ENCODE peak calls at places on chromosomes 11 and 22, in four cellular contexts. G is GM12878, T is K562, U is SK-N-SH. B is an unnamed sample.
A peak's percentile ranks its signal among the peaks of the same experiment; 100 is the strongest.

GRCh38 chr11:6911946-6912345 is 8.9 kb upstream of the OR2D3 start:
- DNase-seq in T (no peak), G (no peak), U (no peak), B (no peak)

GRCh38 chr11:7019500-7020182 is 505 bp downstream of the ZNF214 start:
- DNase-seq in G (no peak), U (no peak), T (no peak), B (no peak)

GRCh38 chr11:127411283-127411682 is 410.7 kb upstream of the KIRREL3 start:
- DNase-seq in U (no peak), G (no peak), T (no peak), B (no peak)

GRCh38 chr11:86360775-86361395 is 13.8 kb upstream of the CCDC81 start:
- DNase-seq in G (no peak), U (no peak), T (no peak), B (peak; percentile 6)

GRCh38 chr11:11400635-11401232 is 47.7 kb upstream of the CSNK2A3 start:
- DNase-seq in G (no peak), T (peak; percentile 29), U (no peak), B (peak; percentile 12)

GRCh38 chr11:102330226-102330625 is 12.9 kb downstream of the BIRC3 start:
- DNase-seq in G (no peak), T (no peak), U (no peak), B (no peak)

GRCh38 chr11:94196363-94196762 is 67.7 kb downstream of the PANX1 start:
- DNase-seq in G (no peak), T (no peak), U (no peak), B (no peak)

GRCh38 chr22:37894939-37895670 is 11.0 kb upstream of the MICALL1 start:
- DNase-seq in T (no peak), U (no peak), G (no peak), B (no peak)

GRCh38 chr11:38226684-38227083 is 1628.6 kb upstream of the RAG2 start:
- DNase-seq in T (no peak), U (no peak), G (no peak), B (no peak)

GRCh38 chr11:8018742-8019631 is 31.9 kb downstream of the EIF3F start:
- DNase-seq in G (no peak), T (no peak), U (peak; percentile 93), B (peak; percentile 22)

GRCh38 chr11:130771708-130772107 is 144.6 kb downstream of the SNX19 start:
- DNase-seq in G (no peak), T (no peak), U (no peak), B (no peak)

GRCh38 chr11:132125855-132126841 is 755.7 kb downstream of the NTM start:
- DNase-seq in U (peak; percentile 48), T (no peak), G (no peak), B (no peak)

GRCh38 chr11:118209037-118209436 is 15.8 kb downstream of the JAML start:
- DNase-seq in T (no peak), U (no peak), G (no peak), B (no peak)

GRCh38 chr11:74863410-74863809 is 85.5 kb downstream of the XRRA1 start:
- DNase-seq in T (no peak), U (no peak), G (no peak), B (no peak)

GRCh38 chr11:75356613-75357012 is 5.2 kb upstream of the ARRB1 start:
- DNase-seq in T (no peak), G (no peak), U (no peak), B (no peak)

GRCh38 chr11:66233301-66233700 is 35.1 kb upstream of the RAB1B start:
- DNase-seq in U (no peak), G (no peak), T (no peak), B (no peak)

GRCh38 chr11:64778223-64778472 is 194 bp downstream of the SF1 start:
- DNase-seq in G (no peak), T (peak; percentile 84), U (no peak), B (no peak)

GRCh38 chr11:1820463-1821325 is 14.1 kb upstream of the SYT8 start:
- DNase-seq in U (no peak), T (no peak), G (no peak), B (no peak)

DNA sequence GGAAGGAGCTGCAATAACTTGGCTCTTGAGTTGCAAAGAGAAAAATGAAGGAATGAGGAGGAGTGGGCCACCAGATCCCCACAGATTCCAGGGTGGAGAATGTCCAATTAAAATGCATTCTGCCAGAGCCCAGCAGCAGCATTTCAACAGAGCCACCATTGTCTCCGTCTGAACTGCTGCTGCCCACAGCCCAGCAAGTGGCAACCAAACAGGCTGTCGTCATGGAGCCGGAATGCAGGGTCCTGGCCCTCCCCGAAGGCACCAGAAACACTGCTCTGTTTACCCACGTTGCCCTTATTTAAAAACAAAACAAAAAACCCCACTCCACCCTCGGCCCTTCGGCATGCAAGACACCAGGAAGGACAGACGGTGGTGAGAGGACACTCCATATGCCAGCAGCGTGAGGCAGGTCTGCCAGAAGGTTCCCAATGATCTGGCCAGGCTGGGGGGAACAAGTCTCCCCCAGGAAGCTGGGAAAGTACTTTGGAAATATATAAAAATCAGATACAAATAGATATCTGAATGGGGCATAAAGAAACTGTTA is 32.5 kb downstream of the PLEKHA7 start:
- DNase-seq in G (no peak), T (no peak), U (no peak), B (peak; percentile 93)
- TF ChIP-seq ZBTB33 in G (no peak), T (no peak), U (no peak), B (no peak)

DNA sequence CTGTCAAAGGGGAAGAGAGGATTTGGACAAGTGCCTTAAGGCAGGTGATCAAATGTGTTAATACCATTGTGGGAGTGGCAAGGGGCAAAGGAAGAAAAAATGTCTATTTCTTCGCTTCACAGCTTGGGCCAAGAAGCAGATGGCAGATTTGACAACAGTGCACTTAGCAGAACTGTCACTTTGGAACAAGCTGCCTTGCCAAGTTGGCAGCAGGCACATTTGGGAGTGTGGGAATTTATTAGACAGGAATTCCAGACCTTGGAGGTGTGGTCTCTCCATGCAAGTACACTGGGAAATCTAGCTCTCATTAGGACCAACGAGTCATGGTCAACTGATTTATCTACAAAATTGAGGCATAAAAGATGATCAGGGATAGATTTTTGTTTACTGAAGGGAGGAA is 265.1 kb downstream of the NELL1 start:
- DNase-seq in T (no peak), U (no peak), G (no peak), B (no peak)
- TF ChIP-seq USF2 in T (no peak), U (no peak), G (no peak), B (no peak)

DNA sequence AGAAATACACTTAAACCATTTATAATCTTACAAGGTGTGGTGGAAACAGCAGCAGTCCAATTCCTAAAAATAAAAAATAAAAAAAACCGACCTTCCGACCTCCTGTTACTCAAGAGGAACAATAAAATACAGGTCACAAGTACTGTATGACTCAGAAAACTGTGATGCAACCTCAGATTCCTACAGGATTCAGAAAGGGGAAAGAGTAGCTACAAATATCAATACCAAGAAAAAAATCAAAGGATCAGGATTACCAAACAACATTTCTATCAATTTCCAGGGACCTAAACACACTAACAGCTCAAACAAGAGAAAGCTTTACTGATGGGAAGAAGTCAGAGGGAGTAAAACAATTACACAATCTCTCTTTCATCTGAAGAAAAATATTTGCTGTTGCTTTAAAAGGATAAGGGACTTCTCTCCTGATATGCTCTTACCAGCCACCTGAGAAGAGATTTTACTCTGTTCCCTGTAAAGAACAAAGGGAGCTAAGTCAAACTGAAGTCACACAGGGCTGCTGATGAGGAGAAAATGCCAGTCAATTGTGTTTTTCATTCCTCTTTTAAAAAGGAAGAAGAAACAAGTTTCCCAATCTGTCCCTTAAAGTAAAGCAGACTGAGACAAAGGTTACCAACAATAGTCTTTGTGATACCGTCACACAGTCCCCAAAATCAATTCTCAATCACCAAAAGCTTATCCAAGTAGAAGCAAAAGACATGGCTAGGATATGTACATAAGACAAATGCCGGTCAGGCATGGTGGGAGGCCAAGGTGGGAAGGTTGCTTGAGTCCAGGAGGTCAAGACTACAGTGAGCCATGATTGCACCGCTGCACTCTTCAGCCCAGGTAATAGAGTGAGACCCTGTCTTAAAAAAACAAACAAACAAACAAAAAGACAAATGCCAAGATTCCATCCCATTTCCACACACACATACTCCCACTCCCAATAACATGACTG is 39.3 kb downstream of the AMBRA1 start:
- DNase-seq in T (no peak), U (no peak), G (no peak), B (peak; percentile 99)
- TF ChIP-seq FOXM1 in T (peak; percentile 13), U (no peak), G (no peak), B (no peak)

DNA sequence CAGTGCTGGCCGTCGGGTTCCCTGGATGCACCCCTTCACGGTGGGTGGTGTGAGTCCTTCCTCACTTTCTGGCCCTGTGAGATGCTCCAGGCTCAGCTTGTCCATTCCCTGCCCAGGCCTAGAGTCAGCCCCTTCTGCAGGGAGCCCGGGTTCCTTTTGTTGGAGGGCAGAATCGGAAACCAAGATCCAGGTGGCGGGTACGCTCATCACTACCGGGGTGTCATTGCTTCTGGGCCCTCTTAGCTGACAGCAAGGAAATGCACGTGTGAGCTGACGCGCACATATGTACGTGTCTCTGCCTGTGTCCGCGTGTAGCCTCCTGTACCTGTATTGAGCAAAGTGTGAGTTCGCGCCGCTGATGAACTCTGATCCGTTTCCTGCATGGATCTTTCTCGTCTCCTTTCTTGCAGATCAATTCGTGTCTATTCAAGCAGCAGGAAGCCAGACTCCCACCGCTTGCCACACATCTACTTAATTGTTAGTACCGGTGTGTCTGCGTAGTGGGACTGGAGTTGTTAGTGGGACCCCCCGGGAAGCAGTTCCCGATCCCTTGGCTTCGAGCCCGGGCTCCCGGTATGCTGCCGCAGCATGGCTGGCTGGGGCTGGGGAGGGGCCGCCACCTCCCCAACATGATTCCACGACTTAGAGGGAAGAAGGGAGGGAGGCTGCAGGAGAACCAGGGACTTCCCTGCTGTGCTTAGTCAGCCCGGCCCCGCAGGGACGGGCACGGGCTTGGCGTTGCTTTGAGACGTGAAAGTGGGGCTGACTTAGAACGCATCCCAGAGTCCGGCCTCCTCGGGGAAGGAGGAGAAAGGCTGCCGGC is 35.9 kb upstream of the GRAMD4 start:
- DNase-seq in G (no peak), T (no peak), U (no peak), B (no peak)
- TF ChIP-seq ZBTB33 in G (no peak), T (no peak), U (no peak), B (no peak)

DNA sequence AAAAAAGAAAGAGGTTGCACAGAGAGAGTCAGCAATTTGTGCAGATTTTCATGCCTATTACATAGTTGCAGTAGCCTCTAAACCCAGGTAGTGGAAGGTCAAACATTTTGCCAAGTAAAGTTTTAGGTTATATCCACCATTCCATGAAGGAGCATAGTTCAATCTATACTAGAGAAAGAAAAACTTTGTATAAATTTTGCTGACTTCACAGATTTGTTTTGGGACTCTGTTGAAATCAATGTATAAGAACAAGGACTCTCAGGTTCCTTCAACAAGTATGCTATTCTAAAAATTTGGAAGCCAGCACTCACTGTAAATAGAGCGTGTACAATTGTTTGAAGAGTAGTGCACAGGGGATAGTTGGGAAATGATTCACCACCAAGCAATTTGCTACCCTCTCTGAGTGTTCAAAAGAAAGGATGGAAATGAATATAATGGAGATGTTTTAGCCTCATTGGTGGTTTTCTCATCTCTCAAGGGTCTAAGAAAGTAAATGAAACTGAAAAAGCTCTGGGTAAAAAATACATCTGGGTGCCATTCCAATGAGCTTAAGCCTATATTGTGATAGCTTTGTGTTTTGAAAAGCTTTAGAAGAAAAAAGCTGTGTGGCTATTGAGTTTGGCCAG is 508.4 kb upstream of the LUZP2 start:
- DNase-seq in T (no peak), U (no peak), G (no peak), B (peak; percentile 41)
- TF ChIP-seq USF2 in T (no peak), U (no peak), G (no peak), B (no peak)

B was measured in HepG2.